ENCODE peak calls at places on chromosomes 1 and 21, in nine cellular contexts. V is fibroblast of the aortic adventitia, H is tibial artery, A is left lung, R is pancreas, F is osteoblast, S is ovary, U is ascending aorta, N is OCI-LY7. K is an unnamed sample.

GRCh38 chr1:12528021-12528852 is 89.8 kb downstream of the DHRS3 start:
- DNase-seq in S (peak; percentile 80), A (peak; percentile 84), F (peak; percentile 89), V (peak; percentile 60), U (no peak), N (no peak), R (peak; percentile 97), H (peak; percentile 91), K (peak; percentile 91)

GRCh38 chr1:114338491-114338890 is 172.5 kb downstream of the TRIM33 start:
- DNase-seq in A (no peak), N (no peak), H (no peak), V (no peak), F (no peak), U (no peak), R (no peak), S (no peak), K (no peak)

GRCh38 chr1:165928075-165928731 is 100.8 kb downstream of the UCK2 start:
- DNase-seq in H (no peak), N (peak; percentile 67), A (no peak), V (peak; percentile 63), F (no peak), R (no peak), S (no peak), U (no peak), K (peak; percentile 71)

GRCh38 chr1:31581821-31582810 is 5.8 kb downstream of the TINAGL1 start:
- DNase-seq in F (peak; percentile 73), U (no peak), S (no peak), H (no peak), A (no peak), R (no peak), V (no peak), N (no peak), K (no peak)

GRCh38 chr21:32726742-32727477 is 903 bp downstream of the SYNJ1 start:
- DNase-seq in S (peak; percentile 32), U (no peak), N (peak; percentile 21), F (peak; percentile 65), A (no peak), R (no peak), V (peak; percentile 32), H (peak; percentile 25), K (peak; percentile 43)

GRCh38 chr1:114956570-114956969 is 73.1 kb upstream of the TSHB start:
- DNase-seq in N (no peak), H (no peak), F (peak; percentile 3), R (no peak), V (peak; percentile 18), S (no peak), U (no peak), A (no peak), K (no peak)

GRCh38 chr1:93905734-93906133 is 3.5 kb downstream of the GCLM start:
- DNase-seq in F (peak; percentile 37), S (no peak), H (no peak), A (no peak), N (no peak), U (no peak), V (peak; percentile 61), R (no peak), K (no peak)

GRCh38 chr21:31554511-31555022 is 104.9 kb upstream of the SOD1 start:
- DNase-seq in S (no peak), F (peak; percentile 87), V (peak; percentile 16), H (no peak), A (no peak), N (no peak), U (no peak), R (no peak), K (no peak)

GRCh38 chr1:230149751-230150584 is 82.9 kb downstream of the GALNT2 start:
- DNase-seq in A (no peak), F (no peak), U (no peak), H (no peak), R (no peak), V (no peak), N (peak; percentile 82), S (no peak), K (no peak)

GRCh38 chr1:46522184-46522968 is 29.1 kb downstream of the KNCN start:
- DNase-seq in A (peak; percentile 81), H (peak; percentile 64), S (no peak), F (peak; percentile 93), N (no peak), U (no peak), V (peak; percentile 89), R (peak; percentile 51), K (peak; percentile 83)
- H3K4me3 ChIP-seq in A (no peak overlapping the region), H (no peak overlapping the region), S (no peak overlapping the region), F (no peak overlapping the region), N (no peak overlapping the region), U (no peak overlapping the region), V (no peak overlapping the region), R (no peak overlapping the region), K (no peak overlapping the region)

DNA sequence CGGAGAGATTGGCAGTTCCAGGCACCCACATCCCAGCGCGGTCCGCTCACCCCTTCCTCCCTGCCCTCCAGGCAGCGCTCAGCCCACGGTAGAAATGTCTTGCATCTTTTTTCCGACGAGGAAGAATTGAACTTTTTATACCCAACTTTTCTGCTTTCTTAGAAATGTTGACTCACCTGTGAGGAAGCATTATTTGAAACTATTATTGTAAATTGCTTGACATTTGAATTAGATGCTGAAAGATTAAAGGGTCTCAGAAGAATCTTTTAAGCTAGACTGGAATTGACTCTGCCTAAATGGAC is 912 bp upstream of the SIPA1L2 start:
- DNase-seq in V (no peak), N (no peak), A (no peak), F (no peak), H (no peak), U (no peak), R (no peak), S (no peak), K (no peak)
- TF ChIP-seq CTCF in V (no peak), N (peak; percentile 33), A (no peak), F (no peak), H (no peak), U (no peak), R (no peak), S (no peak), K (no peak)

DNA sequence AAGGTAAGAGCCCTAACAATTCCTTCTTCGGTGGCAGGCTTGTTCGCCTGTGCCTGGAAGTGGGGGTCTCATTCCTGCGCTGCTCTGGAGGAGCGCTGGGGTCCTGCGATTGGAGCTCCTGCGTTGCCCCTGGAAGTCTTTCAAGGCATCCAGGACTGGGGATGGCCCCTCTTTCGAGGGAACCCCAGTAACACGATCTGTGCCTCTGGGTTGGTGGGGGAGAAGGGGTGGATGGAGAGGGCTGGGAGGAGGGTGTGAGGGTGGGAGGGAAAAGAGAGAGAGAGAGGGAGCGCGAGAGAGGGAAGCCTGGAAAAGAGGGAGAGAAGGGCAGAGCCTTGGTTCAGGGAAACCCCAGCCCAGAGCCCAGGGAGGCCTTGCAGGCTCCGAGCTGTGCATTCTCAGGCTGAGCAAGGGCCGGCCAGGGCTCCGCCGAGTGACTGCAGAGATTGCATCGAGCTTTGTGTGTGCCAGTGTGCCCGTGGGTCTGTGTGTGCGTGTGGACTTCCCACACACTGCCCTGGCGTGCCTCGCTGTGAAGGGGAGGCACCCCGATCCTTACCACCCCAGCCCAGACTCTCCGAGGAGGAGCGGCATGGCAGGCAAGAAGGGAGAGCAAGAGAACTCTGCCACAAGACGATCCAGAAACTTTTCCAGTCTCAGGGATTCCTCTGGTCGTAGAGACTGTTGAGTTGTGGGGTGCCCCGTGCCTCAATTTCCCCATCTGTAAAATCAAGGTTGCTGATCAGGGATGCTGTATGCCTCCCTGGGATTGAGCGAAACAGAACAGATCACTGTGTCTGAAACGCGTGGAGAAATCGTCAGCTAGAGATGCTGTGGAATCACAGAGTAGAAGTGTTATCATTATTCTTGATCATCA is 609 bp downstream of the BCL9 start:
- DNase-seq in S (peak; percentile 68), U (no peak), F (no peak), A (peak; percentile 73), H (peak; percentile 58), V (peak; percentile 63), N (peak; percentile 39), R (peak; percentile 59), K (peak; percentile 74)
- H3K4me3 ChIP-seq in S (peak overlapping the region; percentile 48), U (peak overlapping the region; percentile 73), F (peak overlapping the region; percentile 82), A (peak overlapping the region; percentile 50), H (peak overlapping the region; percentile 76), V (peak overlapping the region; percentile 78), N (peak overlapping the region; percentile 71), R (peak overlapping the region; percentile 61), K (peak overlapping the region; percentile 67)

DNA sequence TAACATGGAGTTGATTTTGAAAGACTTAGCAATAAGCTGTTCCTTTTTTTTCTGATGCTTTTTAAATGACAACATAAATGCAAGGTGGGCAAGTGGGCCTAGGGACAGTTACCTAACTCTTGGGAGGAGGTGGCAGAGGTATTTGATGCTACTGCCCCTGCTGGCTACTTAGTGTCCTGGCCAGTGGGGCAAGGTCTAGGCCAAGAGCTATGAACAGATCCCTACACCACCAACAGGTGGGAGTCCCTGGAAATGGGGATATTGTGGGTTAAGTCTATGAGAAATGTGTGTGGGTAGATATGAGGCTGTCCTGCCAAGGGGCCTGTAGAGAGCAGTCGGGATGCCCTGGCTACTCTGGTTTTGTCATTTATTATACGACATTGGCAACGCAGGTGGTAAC is 31.3 kb upstream of the B3GALT5 start:
- DNase-seq in S (no peak), V (no peak), H (no peak), U (no peak), R (no peak), F (no peak), A (no peak), N (no peak), K (no peak)
- TF ChIP-seq CTCF in S (no peak), V (no peak), H (no peak), U (no peak), R (no peak), F (peak; percentile 5), A (no peak), N (no peak), K (no peak)

GRCh38 chr1:196557797-196558196 is 50.4 kb downstream of the KCNT2 start:
- DNase-seq in V (peak; percentile 35), H (no peak), U (no peak), S (no peak), R (no peak), A (no peak), F (no peak), N (no peak), K (no peak)

GRCh38 chr1:196559314-196559713 is 48.9 kb downstream of the KCNT2 start:
- DNase-seq in N (no peak), H (no peak), R (no peak), S (no peak), A (no peak), V (no peak), F (no peak), U (no peak), K (no peak)

GRCh38 chr1:196563768-196564167 is 44.5 kb downstream of the KCNT2 start:
- DNase-seq in V (no peak), A (no peak), U (no peak), H (no peak), R (no peak), F (no peak), S (no peak), N (no peak), K (no peak)

GRCh38 chr1:196558424-196558823 is 49.8 kb downstream of the KCNT2 start:
- DNase-seq in S (peak; percentile 43), F (peak; percentile 39), A (no peak), N (no peak), R (no peak), V (peak; percentile 87), U (no peak), H (peak; percentile 25), K (no peak)
- H3K4me3 ChIP-seq in S (peak overlapping the region; percentile 9), F (peak overlapping the region; percentile 64), A (peak overlapping the region; percentile 4), N (no peak overlapping the region), R (no peak overlapping the region), V (peak overlapping the region; percentile 44), U (peak overlapping the region; percentile 18), H (peak overlapping the region; percentile 24), K (no peak overlapping the region)

DNA sequence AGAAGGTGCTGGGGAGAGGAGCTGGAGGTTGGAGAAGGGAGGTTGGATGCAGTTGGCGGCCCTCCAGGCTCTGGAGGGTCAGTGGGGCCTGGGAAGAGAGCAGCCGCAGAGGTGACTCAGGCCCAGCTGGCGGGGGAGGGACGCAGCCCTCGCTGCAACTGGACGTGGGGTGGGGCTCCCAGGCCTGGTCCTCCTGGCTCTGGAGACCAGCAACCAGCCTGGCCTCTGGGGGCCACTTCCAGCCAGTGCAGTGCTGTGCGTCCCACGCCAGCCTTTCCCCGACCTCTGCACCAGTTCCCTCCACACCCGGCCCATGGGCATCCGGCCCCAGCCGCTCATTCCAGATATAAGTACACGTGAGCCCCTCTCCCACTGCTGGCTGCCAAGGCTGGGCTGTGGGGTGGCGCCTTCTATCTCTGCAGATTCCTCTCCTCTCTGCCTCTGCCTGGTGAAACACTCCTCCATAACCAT is 38.0 kb upstream of the COL18A1 start:
- DNase-seq in H (peak; percentile 77), S (peak; percentile 91), R (peak; percentile 66), F (peak; percentile 99), V (peak; percentile 91), N (no peak), A (peak; percentile 81), U (no peak), K (peak; percentile 79)
- TF ChIP-seq CTCF in H (peak; percentile 18), S (no peak), R (no peak), F (peak; percentile 9), V (peak; percentile 26), N (no peak), A (no peak), U (peak; percentile 12), K (no peak)

K was measured in adrenal gland.